ENCODE peak calls at places on chromosome 22, in nine cellular contexts. F is mammary epithelial cell, B is BJ, H is astrocyte of the cerebellum, L is mucosa of descending colon, K is gastrocnemius medialis, G is OCI-LY7, X is transverse colon, Q is psoas muscle. U is an unnamed sample.

GRCh38 chr22:44398791-44399190 is 86.0 kb upstream of the SHISAL1 start:
- DNase-seq in F (no peak), X (peak), L (no peak), G (no peak), B (no peak), K (no peak), Q (no peak), H (no peak), U (no peak)

GRCh38 chr22:40510965-40511364 is 125.6 kb downstream of the MRTFA start:
- DNase-seq in H (no peak), X (no peak), L (no peak), K (no peak), G (no peak), B (no peak), Q (no peak), F (no peak), U (no peak)

GRCh38 chr22:38735465-38736256 is 20.1 kb downstream of the SUN2 start:
- DNase-seq in B (no peak), X (no peak), Q (no peak), L (no peak), H (no peak), G (no peak), K (no peak), F (no peak), U (no peak)

GRCh38 chr22:38034278-38034882 is 22.8 kb upstream of the PICK1 start:
- DNase-seq in G (no peak), X (peak), Q (peak), H (peak), F (peak), L (peak), B (peak), K (no peak), U (no peak)

GRCh38 chr22:17234144-17234623 is 14.9 kb upstream of the ADA2 start:
- DNase-seq in L (no peak), G (no peak), K (no peak), F (no peak), H (no peak), B (no peak), X (no peak), Q (no peak), U (no peak)

GRCh38 chr22:29946220-29946619 is 63.2 kb downstream of the MTMR3 start:
- DNase-seq in K (no peak), F (no peak), Q (no peak), H (no peak), B (no peak), G (no peak), L (no peak), X (no peak), U (no peak)

GRCh38 chr22:29370556-29370955 is 17.8 kb downstream of the AP1B1 start:
- DNase-seq in X (no peak), Q (no peak), G (peak), L (no peak), B (no peak), F (no peak), H (no peak), K (no peak), U (no peak)

GRCh38 chr22:40010752-40011145 is 16.0 kb downstream of the FAM83F start:
- DNase-seq in H (no peak), K (no peak), Q (no peak), B (no peak), X (no peak), F (no peak), G (no peak), L (no peak), U (no peak)

GRCh38 chr22:33539902-33540751 is 380.1 kb downstream of the LARGE1 start:
- DNase-seq in B (no peak), K (peak), L (peak), H (no peak), F (no peak), X (peak), G (no peak), Q (peak), U (no peak)

GRCh38 chr22:34356481-34356880 is 436.2 kb upstream of the LARGE1 start:
- DNase-seq in Q (no peak), L (no peak), G (no peak), B (no peak), F (no peak), K (no peak), H (no peak), X (no peak), U (no peak)

GRCh38 chr22:38973289-38974169 is 8.6 kb upstream of the APOBEC3B start:
- DNase-seq in K (no peak), G (peak), H (no peak), F (no peak), Q (no peak), L (peak), B (no peak), X (peak), U (no peak)

GRCh38 chr22:33325232-33326004 is 267.2 kb upstream of the SYN3 start:
- DNase-seq in K (no peak), B (no peak), H (no peak), X (no peak), L (peak), G (peak), Q (no peak), F (no peak), U (no peak)

GRCh38 chr22:29394931-29395581 is 6.7 kb upstream of the AP1B1 start:
- DNase-seq in B (peak), F (peak), X (peak), H (peak), G (peak), Q (peak), K (no peak), L (peak), U (no peak)

GRCh38 chr22:17786435-17787158 is 12.3 kb upstream of the BID start:
- DNase-seq in L (peak), X (peak), K (peak), G (peak), F (peak), B (no peak), Q (peak), H (peak), U (no peak)

GRCh38 chr22:40414838-40415505 is 44.6 kb downstream of the SGSM3 start:
- DNase-seq in Q (no peak), G (peak), F (no peak), L (no peak), X (peak), B (no peak), K (no peak), H (no peak), U (no peak)

GRCh38 chr22:48507595-48508350 is 1319.9 kb downstream of the BRD1 start:
- DNase-seq in X (no peak), B (no peak), G (no peak), Q (no peak), K (no peak), H (no peak), F (no peak), L (no peak), U (no peak)

GRCh38 chr22:48511211-48511610 is 1316.5 kb downstream of the BRD1 start:
- DNase-seq in B (no peak), Q (no peak), K (no peak), L (no peak), G (no peak), F (no peak), H (no peak), X (no peak), U (no peak)

GRCh38 chr22:48511781-48512327 is 1315.8 kb downstream of the BRD1 start:
- DNase-seq in L (no peak), Q (no peak), X (no peak), B (no peak), G (no peak), H (no peak), F (no peak), K (no peak), U (no peak)

GRCh38 chr22:48513446-48513845 is 1314.2 kb downstream of the BRD1 start:
- DNase-seq in Q (no peak), F (no peak), K (no peak), L (no peak), H (no peak), G (no peak), X (no peak), B (no peak), U (no peak)

DNA sequence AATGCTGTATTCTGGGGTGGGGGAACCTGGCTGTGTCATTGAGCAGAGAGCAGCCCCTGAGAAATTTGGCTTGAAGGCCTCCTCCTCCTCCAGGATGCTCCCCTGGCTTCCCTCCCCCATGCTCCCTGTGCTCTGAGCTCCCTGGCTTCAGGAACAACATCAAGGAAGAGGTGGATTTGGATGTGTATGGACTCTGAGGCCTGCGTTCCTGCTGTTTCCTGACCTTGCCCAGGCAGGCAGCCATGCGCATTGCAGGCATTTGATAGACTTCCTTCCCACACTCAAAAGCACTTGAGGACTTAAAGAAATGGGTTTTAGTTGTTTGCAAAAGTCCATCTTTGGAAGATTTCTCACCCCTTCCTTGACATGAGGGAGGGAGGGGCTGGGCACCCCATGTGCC is 1317.1 kb downstream of the BRD1 start:
- DNase-seq in K (no peak), Q (no peak), H (no peak), G (no peak), B (no peak), L (no peak), F (no peak), X (no peak), U (no peak)
- H3K4me3 ChIP-seq in K (no peak), Q (no peak), H (no peak), G (no peak), B (no peak), L (no peak), F (no peak), X (no peak), U (no peak)

GRCh38 chr22:41565403-41566054 is 4.7 kb downstream of the CSDC2 start:
- DNase-seq in B (peak), Q (peak), K (peak), H (peak), L (no peak), X (peak), F (peak), G (no peak), U (no peak)
- TF ChIP-seq CTCF in B (no peak), Q (no peak), K (no peak), H (no peak), L (no peak), X (no peak), F (no peak), G (no peak), U (no peak)

GRCh38 chr22:50303848-50304527 is 3.5 kb downstream of the PLXNB2 start:
- DNase-seq in H (no peak), Q (peak), F (peak), G (peak), X (peak), K (no peak), L (peak), B (no peak), U (no peak)

GRCh38 chr22:50306753-50307749 is at the start of gene PLXNB2:
- DNase-seq in X (peak), L (peak), F (peak), Q (peak), G (no peak), H (peak), K (no peak), B (no peak), U (no peak)

GRCh38 chr22:50304528-50305392 is 2.7 kb downstream of the PLXNB2 start:
- DNase-seq in L (peak), G (no peak), H (no peak), B (no peak), K (no peak), X (peak), F (peak), Q (no peak), U (no peak)

GRCh38 chr22:50305658-50306566 is 1.5 kb downstream of the PLXNB2 start:
- DNase-seq in K (peak), X (peak), G (no peak), H (peak), B (peak), F (peak), Q (peak), L (peak), U (peak)

GRCh38 chr22:50305393-50305657 is 2.1 kb downstream of the PLXNB2 start:
- DNase-seq in Q (no peak), L (no peak), F (no peak), G (no peak), K (no peak), X (no peak), B (no peak), H (no peak), U (no peak)
- H3K4me3 ChIP-seq in Q (peak), L (no peak), F (peak), G (no peak), K (no peak), X (peak), B (peak), H (peak), U (peak)

DNA sequence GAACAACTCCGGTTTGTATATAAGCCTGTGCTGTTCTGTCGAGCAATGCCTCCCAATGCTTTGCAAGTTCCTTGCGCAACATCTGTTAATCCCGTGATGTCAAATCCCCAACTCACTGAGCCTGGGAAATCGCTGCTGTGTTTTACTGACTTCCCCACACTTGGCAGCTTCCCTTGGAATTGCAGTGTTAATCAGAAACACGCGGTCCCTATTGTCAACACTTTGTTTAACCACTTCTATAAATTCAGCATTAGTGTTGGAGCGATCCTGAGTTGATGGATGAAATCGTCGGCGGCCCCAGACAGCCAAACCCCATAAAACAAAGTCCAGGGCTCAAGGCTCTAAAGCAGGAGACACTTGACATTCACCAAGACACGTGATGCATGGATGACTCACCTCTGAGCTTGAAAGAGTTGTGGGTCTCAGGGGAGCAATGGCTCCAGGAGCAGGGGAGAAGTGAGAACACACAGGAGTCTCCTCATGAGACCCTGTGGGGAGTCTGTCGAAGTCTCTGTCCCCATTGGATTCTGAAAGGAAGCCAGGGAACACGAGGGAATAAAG is 555.3 kb downstream of the MIAT start:
- DNase-seq in G (no peak), Q (peak), L (peak), B (peak), F (no peak), X (peak), H (peak), K (peak), U (peak)
- TF ChIP-seq CTCF in G (no peak), Q (no peak), L (no peak), B (no peak), F (no peak), X (no peak), H (no peak), K (no peak), U (no peak)

GRCh38 chr22:46762238-46763050 is at the start of gene TBC1D22A:
- DNase-seq in Q (peak), L (peak), K (peak), X (peak), B (peak), H (peak), F (peak), G (peak), U (no peak)

GRCh38 chr22:46763051-46763705 is 728 bp downstream of the TBC1D22A start:
- DNase-seq in B (no peak), G (peak), L (peak), F (no peak), Q (peak), K (no peak), X (peak), H (no peak), U (no peak)

GRCh38 chr22:46761539-46762237 is 762 bp upstream of the TBC1D22A start:
- DNase-seq in K (no peak), Q (no peak), B (no peak), X (no peak), L (no peak), G (peak), H (no peak), F (no peak), U (no peak)

GRCh38 chr22:46758867-46759290 is 3.6 kb upstream of the TBC1D22A start:
- DNase-seq in F (peak), B (no peak), Q (no peak), G (peak), X (peak), L (peak), H (no peak), K (no peak), U (no peak)

GRCh38 chr22:46761017-46761416 is 1.4 kb upstream of the TBC1D22A start:
- DNase-seq in L (no peak), H (no peak), G (no peak), K (no peak), F (no peak), Q (no peak), X (no peak), B (no peak), U (no peak)
- H3K4me3 ChIP-seq in L (no peak), H (peak), G (peak), K (no peak), F (peak), Q (peak), X (no peak), B (peak), U (peak)

GRCh38 chr22:22458896-22459588 is 49.5 kb downstream of the ZNF280B start:
- DNase-seq in B (no peak), F (no peak), H (no peak), K (no peak), G (peak), L (no peak), X (no peak), Q (no peak), U (no peak)

GRCh38 chr22:22461111-22461510 is 47.4 kb downstream of the ZNF280B start:
- DNase-seq in Q (no peak), G (no peak), X (no peak), F (no peak), K (no peak), L (no peak), H (no peak), B (no peak), U (no peak)

GRCh38 chr22:22461583-22461982 is 47.0 kb downstream of the ZNF280B start:
- DNase-seq in B (no peak), L (no peak), F (no peak), Q (no peak), X (no peak), K (no peak), H (no peak), G (no peak), U (no peak)

GRCh38 chr22:22460060-22460459 is 48.5 kb downstream of the ZNF280B start:
- DNase-seq in Q (no peak), F (no peak), K (no peak), G (no peak), X (no peak), L (no peak), B (no peak), H (no peak), U (no peak)

GRCh38 chr22:22460635-22461034 is 47.9 kb downstream of the ZNF280B start:
- DNase-seq in H (no peak), G (peak), F (no peak), K (no peak), B (no peak), X (no peak), L (no peak), Q (no peak), U (no peak)
- TF ChIP-seq CTCF in H (no peak), G (peak), F (peak), K (no peak), B (peak), X (no peak), L (no peak), Q (peak), U (peak)

DNA sequence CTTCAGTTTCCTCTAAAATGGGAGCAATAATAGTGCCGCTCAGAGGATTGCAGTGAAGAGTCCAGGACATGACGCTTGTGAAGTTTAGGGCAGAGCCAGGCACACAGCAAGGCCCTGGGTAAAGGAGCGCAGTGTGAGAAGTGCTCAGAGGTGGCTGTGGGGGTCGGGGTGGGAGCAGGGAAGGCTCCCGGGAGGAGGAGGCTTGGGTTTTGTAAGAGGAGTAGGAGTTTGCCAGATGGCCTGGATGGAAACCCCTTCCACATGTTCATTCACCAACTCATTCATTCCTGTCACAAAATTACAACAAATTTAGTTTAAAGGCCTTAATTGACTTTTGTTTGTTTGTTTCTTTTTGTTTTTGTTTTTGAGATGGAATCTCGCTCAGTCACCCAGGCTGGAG is 17.0 kb downstream of the CRYBB2 start:
- DNase-seq in Q (no peak), H (no peak), K (no peak), G (no peak), F (no peak), X (no peak), L (no peak), B (no peak), U (no peak)
- H3K4me3 ChIP-seq in Q (no peak), H (no peak), K (no peak), G (no peak), F (no peak), X (no peak), L (no peak), B (no peak), U (no peak)

GRCh38 chr22:27510024-27510423 is 291.5 kb downstream of the MN1 start:
- DNase-seq in H (no peak), B (no peak), G (peak), L (no peak), K (peak), Q (no peak), X (no peak), F (no peak), U (no peak)
- TF ChIP-seq CTCF in H (no peak), B (no peak), G (no peak), L (no peak), K (no peak), Q (no peak), X (no peak), F (no peak), U (no peak)

U was measured in AG04449.